ENCODE peak calls at places on chromosomes 13 and 19, in four cellular contexts. B, Y, R and X are unnamed samples.

GRCh38 chr19:40284501-40285352 is at the start of gene AKT2:
- DNase-seq in R (no peak), B (peak; percentile 85), Y (no peak), X (no peak)

GRCh38 chr19:35300340-35300649 is 8.3 kb downstream of the MAG start:
- DNase-seq in R (no peak), B (no peak), Y (no peak), X (no peak)

GRCh38 chr13:60869941-60870613 is 473.1 kb downstream of the TDRD3 start:
- DNase-seq in Y (no peak), R (no peak), B (no peak), X (no peak)

GRCh38 chr13:80742027-80742426 is 401.1 kb upstream of the SPRY2 start:
- DNase-seq in B (no peak), R (no peak), Y (no peak), X (no peak)

GRCh38 chr19:34692541-34692940 is 15.1 kb downstream of the ZNF302 start:
- DNase-seq in Y (no peak), B (no peak), R (no peak), X (no peak)

GRCh38 chr19:1529430-1529816 is 5.5 kb downstream of the PLK5 start:
- DNase-seq in Y (no peak), R (no peak), B (no peak), X (no peak)

GRCh38 chr19:51064534-51065220 is at the start of gene KLK13:
- DNase-seq in Y (no peak), R (no peak), B (peak; percentile 44), X (no peak)

GRCh38 chr13:95624020-95624419 is 20.5 kb downstream of the DZIP1 start:
- DNase-seq in B (peak; percentile 25), R (no peak), Y (peak; percentile 57), X (no peak)

GRCh38 chr13:110244096-110244830 is 62.7 kb downstream of the COL4A1 start:
- DNase-seq in R (no peak), Y (no peak), B (no peak), X (no peak)

GRCh38 chr13:59531571-59532091 is 632.1 kb downstream of the DIAPH3 start:
- DNase-seq in R (peak; percentile 72), B (no peak), Y (no peak), X (peak; percentile 16)

GRCh38 chr19:7228935-7229541 is 65.2 kb downstream of the INSR start:
- DNase-seq in Y (no peak), B (no peak), R (no peak), X (no peak)
- TF ChIP-seq CTCF in Y (no peak), B (no peak), R (no peak), X (no peak)

GRCh38 chr19:7900931-7901330 is 2.7 kb upstream of the MAP2K7 start:
- DNase-seq in R (no peak), Y (no peak), B (no peak), X (no peak)

GRCh38 chr19:7899751-7900352 is 3.8 kb upstream of the MAP2K7 start:
- DNase-seq in Y (no peak), B (no peak), R (no peak), X (no peak)

GRCh38 chr19:7897289-7897688 is 6.4 kb upstream of the MAP2K7 start:
- DNase-seq in B (no peak), Y (no peak), R (no peak), X (no peak)

GRCh38 chr19:7900401-7900870 is 3.2 kb upstream of the MAP2K7 start:
- DNase-seq in Y (no peak), R (no peak), B (no peak), X (no peak)

DNA sequence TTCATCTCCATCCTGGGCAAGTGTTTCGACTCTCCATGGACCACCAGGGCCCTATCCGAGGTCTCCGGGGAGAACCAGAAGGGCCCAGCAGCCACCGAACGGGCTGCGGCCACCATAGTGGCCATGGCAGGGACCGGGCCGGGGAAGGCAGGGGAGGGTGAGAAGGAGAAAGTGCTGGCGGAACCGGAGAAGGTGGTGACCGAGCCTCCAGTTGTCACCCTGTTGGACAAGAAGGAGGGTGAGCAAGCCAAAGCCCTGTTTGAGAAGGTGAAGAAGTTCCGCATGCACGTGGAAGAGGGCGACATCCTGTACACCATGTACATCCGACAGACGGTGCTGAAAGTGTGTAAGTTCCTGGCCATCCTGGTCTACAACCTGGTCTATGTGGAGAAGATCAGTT is 4.7 kb upstream of the MAP2K7 start:
- DNase-seq in R (no peak), Y (no peak), B (no peak), X (no peak)
- H3K4me1 ChIP-seq in R (peaks cover 7% of the 10 kb centered on the region), Y (peaks cover 30% of the 10 kb centered on the region), B (no peaks in the 10 kb centered on the region), X (peaks cover 9% of the 10 kb centered on the region)

GRCh38 chr13:50974268-50974667 is 64.7 kb downstream of the RNASEH2B start:
- DNase-seq in R (no peak), B (no peak), Y (no peak), X (no peak)

DNA sequence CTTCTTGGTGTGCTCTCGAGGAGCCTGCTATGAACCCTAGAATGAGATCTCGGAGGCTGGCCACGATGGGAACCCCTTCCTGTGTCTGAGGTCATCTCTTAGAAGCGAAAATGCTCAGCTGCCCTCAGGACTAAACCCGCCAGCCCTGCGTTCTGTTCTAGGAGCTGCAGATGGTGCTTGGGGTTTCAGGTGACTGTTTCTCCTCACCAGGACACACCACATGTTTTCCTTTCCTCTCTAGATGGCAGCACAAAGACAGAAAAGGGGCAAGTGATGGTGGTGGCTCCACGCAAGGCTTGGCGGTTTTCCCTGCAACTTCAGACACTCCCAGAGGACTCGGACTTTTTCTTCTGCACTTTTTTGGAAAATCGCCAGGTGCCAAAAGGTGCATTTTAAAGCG is 60.1 kb downstream of the RNASEH2B start:
- DNase-seq in Y (no peak), R (no peak), B (no peak), X (no peak)
- TF ChIP-seq CTCF in Y (no peak), R (no peak), B (no peak), X (peak; percentile 11)

GRCh38 chr13:77521194-77521593 is 14.3 kb upstream of the SCEL start:
- DNase-seq in R (no peak), Y (peak; percentile 98), B (peak; percentile 9), X (no peak)
- H3K4me1 ChIP-seq in R (no peaks in the 10 kb centered on the region), Y (peaks cover 65% of the 10 kb centered on the region), B (peaks cover 32% of the 10 kb centered on the region), X (no peaks in the 10 kb centered on the region)

GRCh38 chr13:107138987-107139386 is 571.0 kb upstream of the ARGLU1 start:
- DNase-seq in B (no peak), R (no peak), Y (no peak), X (no peak)

GRCh38 chr13:107138468-107138867 is 570.5 kb upstream of the ARGLU1 start:
- DNase-seq in R (no peak), Y (no peak), B (no peak), X (no peak)

GRCh38 chr13:107141767-107142166 is 573.8 kb upstream of the ARGLU1 start:
- DNase-seq in Y (no peak), B (no peak), R (no peak), X (no peak)

GRCh38 chr13:107144432-107144831 is 576.5 kb upstream of the ARGLU1 start:
- DNase-seq in B (no peak), Y (no peak), R (no peak), X (no peak)
- TF ChIP-seq CTCF in B (no peak), Y (peak; percentile 61), R (no peak), X (no peak)

GRCh38 chr19:10706990-10707389 is 5.8 kb downstream of the QTRT1 start:
- DNase-seq in Y (no peak), B (no peak), R (no peak), X (no peak)

GRCh38 chr19:10699650-10700335 is 1.4 kb upstream of the QTRT1 start:
- DNase-seq in B (peak; percentile 40), Y (peak; percentile 62), R (no peak), X (no peak)

GRCh38 chr19:10707440-10707839 is 6.2 kb downstream of the QTRT1 start:
- DNase-seq in Y (peak; percentile 24), R (no peak), B (no peak), X (no peak)

GRCh38 chr19:10701955-10702307 is 692 bp downstream of the QTRT1 start:
- DNase-seq in Y (no peak), R (no peak), B (no peak), X (no peak)
- H3K4me1 ChIP-seq in Y (peaks cover 14% of the 10 kb centered on the region), R (peaks cover 3% of the 10 kb centered on the region), B (no peaks in the 10 kb centered on the region), X (peaks cover 10% of the 10 kb centered on the region)